ENCODE peak calls at places on chromosomes 11 and 22, in ten cellular contexts. L, R, T, K, O, M, U, Q, F and E are unnamed samples.
A peak's percentile ranks its signal among the peaks of the same experiment; 100 is the strongest.

GRCh38 chr22:41048791-41049717 is 43.3 kb upstream of the EP300 start:
- DNase-seq in L (peak; percentile 19), R (peak; percentile 82), T (peak; percentile 40), K (no peak), O (peak; percentile 74), M (peak; percentile 87), U (no peak), Q (peak; percentile 76), F (no peak), E (no peak)

GRCh38 chr11:2365571-2366210 is 11.4 kb upstream of the CD81 start:
- DNase-seq in L (no peak), R (no peak), T (no peak), K (no peak), O (no peak), M (no peak), U (no peak), Q (peak; percentile 62), F (no peak), E (no peak)

GRCh38 chr11:66498508-66498907 is 11.9 kb upstream of the BBS1 start:
- DNase-seq in L (no peak), R (no peak), T (no peak), K (no peak), O (no peak), M (no peak), U (no peak), Q (no peak), F (no peak), E (no peak)

GRCh38 chr22:19473578-19473977 is 5.4 kb downstream of the UFD1 start:
- DNase-seq in L (no peak), R (no peak), T (no peak), K (no peak), O (no peak), M (peak; percentile 28), U (no peak), Q (no peak), F (no peak), E (no peak)

GRCh38 chr22:44363980-44364749 is 51.4 kb upstream of the SHISAL1 start:
- DNase-seq in L (peak; percentile 46), R (no peak), T (no peak), K (no peak), O (no peak), M (no peak), U (no peak), Q (peak; percentile 51), F (no peak), E (no peak)

GRCh38 chr11:64180871-64181270 is 5.1 kb upstream of the STIP1 start:
- DNase-seq in L (no peak), R (no peak), T (no peak), K (no peak), O (no peak), M (no peak), U (no peak), Q (no peak), F (no peak), E (no peak)

GRCh38 chr11:113314389-113315301 is at the start of gene TTC12:
- DNase-seq in L (peak; percentile 68), R (peak; percentile 97), T (peak; percentile 61), K (peak; percentile 97), O (peak; percentile 70), M (peak; percentile 89), U (peak; percentile 53), Q (peak; percentile 97), F (peak; percentile 89), E (peak; percentile 91)

GRCh38 chr11:11444800-11445126 is 91.7 kb upstream of the CSNK2A3 start:
- DNase-seq in L (no peak), R (no peak), T (no peak), K (no peak), O (no peak), M (no peak), U (no peak), Q (no peak), F (no peak), E (no peak)

GRCh38 chr11:34784318-34784841 is 131.8 kb downstream of the APIP start:
- DNase-seq in L (no peak), R (no peak), T (no peak), K (no peak), O (no peak), M (no peak), U (no peak), Q (no peak), F (no peak), E (no peak)

GRCh38 chr11:92390783-92391182 is 166.2 kb downstream of the FAT3 start:
- DNase-seq in L (no peak), R (no peak), T (no peak), K (no peak), O (no peak), M (no peak), U (no peak), Q (no peak), F (no peak), E (no peak)

GRCh38 chr22:32880061-32880460 is 78.6 kb downstream of the TIMP3 start:
- DNase-seq in L (no peak), R (no peak), T (peak; percentile 39), K (no peak), O (peak; percentile 72), M (peak; percentile 13), U (no peak), Q (no peak), F (no peak), E (no peak)

GRCh38 chr11:3722100-3722499 is 50.9 kb upstream of the CHRNA10 start:
- DNase-seq in L (no peak), R (no peak), T (no peak), K (no peak), O (no peak), M (no peak), U (no peak), Q (no peak), F (no peak), E (no peak)

GRCh38 chr22:18012528-18012927 is 11.8 kb downstream of the MICAL3 start:
- DNase-seq in L (no peak), R (no peak), T (no peak), K (no peak), O (peak; percentile 64), M (peak; percentile 71), U (no peak), Q (no peak), F (no peak), E (no peak)

GRCh38 chr11:66743271-66743968 is 14.4 kb upstream of the SPTBN2 start:
- DNase-seq in L (no peak), R (no peak), T (no peak), K (no peak), O (peak; percentile 95), M (no peak), U (no peak), Q (peak; percentile 78), F (no peak), E (no peak)

GRCh38 chr11:107928767-107929507 is 689 bp downstream of the RAB39A start:
- DNase-seq in L (no peak), R (no peak), T (no peak), K (peak; percentile 23), O (no peak), M (no peak), U (no peak), Q (no peak), F (no peak), E (peak; percentile 21)

GRCh38 chr22:45335021-45335818 is 25.5 kb downstream of the FAM118A start:
- DNase-seq in L (no peak), R (peak; percentile 86), T (no peak), K (no peak), O (no peak), M (no peak), U (no peak), Q (no peak), F (no peak), E (no peak)

GRCh38 chr11:74520927-74521665 is 27.6 kb upstream of the LIPT2 start:
- DNase-seq in L (no peak), R (no peak), T (no peak), K (no peak), O (no peak), M (no peak), U (no peak), Q (no peak), F (no peak), E (no peak)

GRCh38 chr11:17479284-17480214 is 2.9 kb upstream of the ABCC8 start:
- DNase-seq in L (no peak), R (no peak), T (no peak), K (no peak), O (peak; percentile 35), M (peak; percentile 18), U (no peak), Q (no peak), F (no peak), E (no peak)

GRCh38 chr11:100863080-100863581 is 176.0 kb downstream of the ARHGAP42 start:
- DNase-seq in L (no peak), R (no peak), T (peak; percentile 91), K (peak; percentile 51), O (peak; percentile 64), M (peak; percentile 99), U (no peak), Q (no peak), F (no peak), E (no peak)

GRCh38 chr11:63492441-63492840 is 1.5 kb upstream of the PLAAT5 start:
- DNase-seq in L (no peak), R (no peak), T (no peak), K (no peak), O (no peak), M (no peak), U (no peak), Q (no peak), F (no peak), E (no peak)

GRCh38 chr11:57502376-57502775 is 13.1 kb downstream of the SLC43A1 start:
- DNase-seq in L (no peak), R (no peak), T (no peak), K (no peak), O (no peak), M (no peak), U (no peak), Q (no peak), F (no peak), E (no peak)